ENCODE peak calls at places on chromosomes 13 and 19, in four cellular contexts. V is BJ, Q is AG09309, J is GM20000. C is an unnamed sample.

GRCh38 chr13:97477824-97478223 is 43.9 kb downstream of the RAP2A start:
- DNase-seq in V (no peak), Q (no peak), J (no peak), C (no peak)

GRCh38 chr13:49481788-49482187 is 14.0 kb upstream of the PHF11 start:
- DNase-seq in V (no peak), Q (no peak), J (no peak), C (no peak)

GRCh38 chr19:10432736-10433130 is 12.4 kb downstream of the PDE4A start:
- DNase-seq in V (no peak), Q (no peak), J (peak; percentile 3), C (peak; percentile 21)

GRCh38 chr19:3699071-3699740 is 1.1 kb downstream of the PIP5K1C start:
- DNase-seq in V (no peak), Q (no peak), J (peak; percentile 76), C (peak; percentile 65)

GRCh38 chr19:12364391-12365093 is 941 bp downstream of the ZNF442 start:
- DNase-seq in V (no peak), Q (no peak), J (peak; percentile 56), C (peak; percentile 48)

GRCh38 chr19:41997121-41997850 is 3.3 kb upstream of the ATP1A3 start:
- DNase-seq in V (no peak), Q (no peak), J (peak; percentile 87), C (peak; percentile 83)

GRCh38 chr13:110512198-110512740 is 49.3 kb downstream of the RAB20 start:
- DNase-seq in V (no peak), Q (no peak), J (no peak), C (no peak)

GRCh38 chr19:45395524-45396388 is 9.1 kb downstream of the PPP1R13L start:
- DNase-seq in V (no peak), Q (no peak), J (no peak), C (peak; percentile 12)

GRCh38 chr13:99693351-99693750 is 192.1 kb downstream of the TM9SF2 start:
- DNase-seq in V (no peak), Q (no peak), J (no peak), C (no peak)

GRCh38 chr13:106348032-106348431 is 187.4 kb downstream of the EFNB2 start:
- DNase-seq in V (no peak), Q (no peak), J (no peak), C (no peak)

GRCh38 chr19:2032296-2032941 is 16.9 kb upstream of the BTBD2 start:
- DNase-seq in V (peak; percentile 35), Q (no peak), J (no peak), C (no peak)

GRCh38 chr13:48125794-48126228 is 30.9 kb upstream of the MED4 start:
- DNase-seq in V (no peak), Q (no peak), J (no peak), C (no peak)

GRCh38 chr19:24101459-24102122 is 14.6 kb downstream of the ZNF254 start:
- DNase-seq in V (no peak), Q (no peak), J (no peak), C (no peak)

GRCh38 chr13:25948910-25949309 is 102.9 kb downstream of the SHISA2 start:
- DNase-seq in V (no peak), Q (no peak), J (no peak), C (no peak)

GRCh38 chr19:40191836-40192646 is 815 bp downstream of the MAP3K10 start:
- DNase-seq in V (no peak), Q (no peak), J (peak; percentile 75), C (peak; percentile 70)

GRCh38 chr19:34176581-34176980 is 4.3 kb downstream of the LSM14A start:
- DNase-seq in V (no peak), Q (no peak), J (no peak), C (no peak)

GRCh38 chr19:5321066-5321642 is 19.5 kb downstream of the PTPRS start:
- DNase-seq in V (no peak), Q (no peak), J (no peak), C (no peak)

GRCh38 chr19:5319516-5319915 is 21.1 kb downstream of the PTPRS start:
- DNase-seq in V (no peak), Q (no peak), J (no peak), C (no peak)

GRCh38 chr19:5324947-5325346 is 15.7 kb downstream of the PTPRS start:
- DNase-seq in V (no peak), Q (no peak), J (no peak), C (no peak)

GRCh38 chr19:5323475-5323811 is 17.2 kb downstream of the PTPRS start:
- DNase-seq in V (no peak), Q (no peak), J (no peak), C (no peak)

DNA sequence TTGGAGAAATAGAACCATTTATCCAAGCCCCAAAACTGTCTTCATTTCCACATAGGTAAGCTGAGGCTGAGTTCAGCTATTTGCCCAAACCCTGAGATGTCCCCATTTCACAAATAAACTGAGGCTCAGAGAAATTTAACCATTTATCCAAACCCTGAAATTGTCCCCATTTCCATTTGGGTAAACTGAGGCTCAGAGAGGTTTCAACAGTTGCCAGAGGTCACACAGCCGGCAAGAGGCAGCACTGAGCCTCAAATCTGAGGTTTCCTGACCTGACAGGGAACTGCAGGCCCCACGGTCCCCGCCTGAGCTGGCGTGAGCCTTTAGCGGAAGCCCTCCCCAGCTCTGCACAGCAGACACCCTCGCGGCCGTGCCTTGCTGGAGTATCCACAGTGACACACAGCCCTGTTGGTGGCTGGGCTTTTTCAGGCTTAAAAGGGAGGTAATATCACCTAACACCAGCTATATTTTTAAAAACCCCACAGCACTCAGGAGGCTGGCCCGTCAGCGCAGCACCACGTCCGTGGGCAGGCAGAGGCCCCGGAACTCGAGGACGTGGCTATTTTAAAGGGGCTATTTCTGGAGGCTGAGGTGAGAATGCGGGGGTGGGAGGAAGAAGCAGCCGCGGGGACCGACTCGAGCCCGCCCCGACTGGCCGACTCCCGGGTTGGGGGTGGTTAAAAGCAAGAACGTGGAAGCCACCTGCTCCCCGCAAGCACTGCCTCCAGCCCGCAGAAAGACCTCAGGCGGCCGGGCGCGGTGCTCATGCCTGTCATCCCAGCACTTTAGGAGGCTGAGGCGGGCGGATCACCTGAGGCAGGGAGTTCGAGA is 18.5 kb downstream of the PTPRS start:
- DNase-seq in V (no peak), Q (no peak), J (peak; percentile 87), C (peak; percentile 89)
- TF ChIP-seq CTCF in V (peak; percentile 7), Q (no peak), J (no peak), C (peak; percentile 67)

GRCh38 chr13:78317030-78317429 is 286.3 kb downstream of the POU4F1 start:
- DNase-seq in V (no peak), Q (no peak), J (no peak), C (no peak)
- TF ChIP-seq CTCF in V (no peak), Q (no peak), J (no peak), C (peak; percentile 42)

GRCh38 chr13:40207110-40207478 is 459.3 kb downstream of the FOXO1 start:
- DNase-seq in V (no peak), Q (no peak), J (peak; percentile 63), C (peak; percentile 57)

GRCh38 chr13:40208517-40208916 is 457.9 kb downstream of the FOXO1 start:
- DNase-seq in V (no peak), Q (no peak), J (peak; percentile 30), C (no peak)

GRCh38 chr13:40211586-40211968 is 454.9 kb downstream of the FOXO1 start:
- DNase-seq in V (no peak), Q (no peak), J (no peak), C (no peak)

GRCh38 chr13:40215311-40215710 is 451.1 kb downstream of the FOXO1 start:
- DNase-seq in V (no peak), Q (no peak), J (no peak), C (no peak)

GRCh38 chr13:40210865-40211585 is 455.4 kb downstream of the FOXO1 start:
- DNase-seq in V (no peak), Q (no peak), J (no peak), C (no peak)
- TF ChIP-seq CTCF in V (no peak), Q (no peak), J (no peak), C (no peak)

DNA sequence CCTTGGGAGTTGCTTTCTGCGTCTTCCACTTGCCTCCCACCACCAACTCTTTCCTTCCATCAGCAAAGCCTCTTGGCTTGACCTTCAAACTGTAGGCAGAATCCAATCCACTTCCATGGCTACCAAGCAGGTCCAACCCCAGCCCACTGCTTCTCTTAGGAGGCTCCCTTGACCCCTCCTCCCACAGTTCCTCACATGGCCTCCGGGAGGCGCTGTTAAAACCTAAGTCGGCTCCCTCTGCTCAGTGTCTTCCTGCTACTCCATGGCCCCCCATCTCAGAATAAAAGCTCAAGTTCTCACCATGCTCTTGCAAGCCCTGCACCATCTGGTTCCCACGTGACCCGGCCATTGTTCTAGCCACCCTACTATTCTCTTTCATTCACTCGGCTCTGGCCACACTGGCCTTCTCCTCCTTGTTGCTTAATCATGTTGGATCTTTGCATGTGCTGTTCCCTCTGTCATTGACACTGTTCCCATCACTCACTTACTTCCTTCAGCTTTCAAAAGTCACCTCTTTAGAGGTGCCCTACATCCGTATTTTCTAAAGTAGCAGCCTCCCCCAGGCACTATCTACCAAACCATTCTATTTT is 7.5 kb downstream of the IZUMO2 start:
- DNase-seq in V (no peak), Q (no peak), J (no peak), C (no peak)
- TF ChIP-seq CTCF in V (no peak), Q (no peak), J (no peak), C (peak; percentile 27)

GRCh38 chr13:44989941-44990340 is 603 bp downstream of the GPALPP1 start:
- DNase-seq in V (no peak), Q (no peak), J (no peak), C (no peak)

DNA sequence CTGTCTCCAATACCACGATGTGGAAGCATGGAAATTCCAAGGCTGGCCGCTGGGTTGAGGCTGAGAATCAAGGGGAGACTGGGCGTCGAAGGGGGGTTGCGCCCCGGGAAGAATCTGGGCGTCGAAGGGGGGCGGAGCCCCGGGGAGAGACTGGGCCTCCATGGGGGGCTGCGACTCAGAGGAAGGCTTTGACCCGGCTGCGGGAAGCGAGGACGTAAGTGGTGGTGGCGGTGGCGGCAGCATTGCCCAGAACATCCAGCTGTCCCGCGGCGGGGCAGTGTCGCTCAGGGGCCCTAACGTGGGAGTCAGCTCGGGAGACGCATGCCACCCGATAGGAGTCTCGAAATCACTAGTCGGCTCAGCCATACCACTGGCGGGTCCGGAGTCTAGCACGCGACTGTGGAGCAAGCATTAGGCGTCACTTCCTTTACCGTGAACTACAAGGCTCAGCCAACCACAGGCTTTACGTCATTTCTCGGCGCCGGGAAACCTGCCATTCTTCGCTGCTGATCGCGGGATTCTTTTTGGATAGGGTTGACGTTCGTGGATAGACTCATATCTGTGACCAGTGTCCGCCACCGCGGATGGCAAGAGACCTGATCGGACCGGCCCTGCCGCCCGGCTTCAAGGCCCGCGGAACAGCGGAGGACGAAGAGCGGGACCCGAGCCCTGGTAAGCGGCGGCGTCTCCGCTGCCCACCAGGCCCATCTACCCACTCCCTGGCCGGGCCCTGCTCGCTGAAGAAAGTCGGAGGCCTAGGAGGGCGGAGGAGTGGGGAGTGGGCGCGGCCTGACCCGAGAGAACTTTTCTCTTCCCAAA is at the start of the genes GPALPP1 and NUFIP1:
- DNase-seq in V (peak; percentile 60), Q (peak; percentile 67), J (peak; percentile 92), C (peak; percentile 96)
- TF ChIP-seq CTCF in V (no peak), Q (peak; percentile 4), J (no peak), C (no peak)